ENCODE peak calls at places on chromosomes 3 and 15, in eight cellular contexts. P, V, K, W, A, X, Q and Z are unnamed samples.

GRCh38 chr3:69012111-69012835 is 1.2 kb downstream of the EOGT start:
- DNase-seq in Q (no peak), K (peak; percentile 74), A (peak; percentile 80), V (peak; percentile 71), P (peak; percentile 33), X (no peak), W (peak; percentile 80), Z (peak; percentile 81)

GRCh38 chr15:51267047-51267713 is 71.2 kb downstream of the CYP19A1 start:
- DNase-seq in X (no peak), W (no peak), Q (no peak), A (peak; percentile 67), V (no peak), P (no peak), K (no peak), Z (no peak)

GRCh38 chr15:31254431-31255175 is 72.0 kb upstream of the KLF13 start:
- DNase-seq in K (peak; percentile 26), P (peak; percentile 33), V (peak; percentile 64), W (peak; percentile 76), X (no peak), Q (no peak), A (peak; percentile 75), Z (no peak)

GRCh38 chr3:129413687-129414506 is 14.5 kb downstream of the EFCAB12 start:
- DNase-seq in K (no peak), X (no peak), A (no peak), Q (peak; percentile 67), W (peak; percentile 71), P (no peak), V (peak; percentile 65), Z (no peak)

GRCh38 chr3:189403194-189403593 is 228.0 kb upstream of the TP63 start:
- DNase-seq in Q (no peak), A (no peak), P (no peak), W (no peak), K (no peak), V (no peak), X (no peak), Z (no peak)

GRCh38 chr3:54696313-54696712 is 231.5 kb downstream of the LRTM1 start:
- DNase-seq in A (no peak), K (no peak), V (no peak), W (no peak), P (no peak), Q (no peak), X (no peak), Z (no peak)

GRCh38 chr3:141388823-141389617 is 20.7 kb downstream of the ZBTB38 start:
- DNase-seq in W (peak; percentile 63), Q (no peak), X (no peak), P (no peak), A (no peak), K (no peak), V (no peak), Z (no peak)

GRCh38 chr3:8576436-8576835 is 68.2 kb downstream of the SSUH2 start:
- DNase-seq in X (no peak), Q (no peak), P (no peak), V (no peak), K (no peak), W (no peak), A (no peak), Z (no peak)

GRCh38 chr3:129278439-129278969 is at the start of gene HMCES:
- DNase-seq in W (peak; percentile 90), X (peak; percentile 96), K (peak; percentile 98), Q (peak; percentile 77), V (peak; percentile 94), A (peak; percentile 98), P (peak; percentile 94), Z (peak; percentile 93)

GRCh38 chr3:70386043-70386442 is 73.6 kb upstream of the MDFIC2 start:
- DNase-seq in X (no peak), W (no peak), Q (no peak), A (no peak), K (no peak), P (no peak), V (no peak), Z (no peak)

GRCh38 chr3:138348107-138348949 is at the start of gene MRAS:
- DNase-seq in V (peak; percentile 87), X (peak; percentile 78), A (peak; percentile 94), K (peak; percentile 92), W (peak; percentile 55), P (peak; percentile 78), Q (peak; percentile 60), Z (peak; percentile 90)

GRCh38 chr15:48373855-48374421 is 42.7 kb downstream of the DUT start:
- DNase-seq in A (no peak), W (peak; percentile 84), K (peak; percentile 60), Q (peak; percentile 18), V (peak; percentile 73), X (no peak), P (no peak), Z (no peak)

GRCh38 chr15:60255390-60255789 is 142.4 kb downstream of the ANXA2 start:
- DNase-seq in V (no peak), A (no peak), K (no peak), P (no peak), X (no peak), W (peak; percentile 52), Q (no peak), Z (no peak)

GRCh38 chr3:192223815-192224214 is 503.5 kb downstream of the FGF12 start:
- DNase-seq in K (no peak), X (no peak), W (no peak), Q (no peak), P (no peak), V (no peak), A (no peak), Z (no peak)

GRCh38 chr3:192216067-192216466 is 511.3 kb downstream of the FGF12 start:
- DNase-seq in K (no peak), P (no peak), X (no peak), A (no peak), V (no peak), Q (no peak), W (no peak), Z (no peak)

GRCh38 chr3:192224634-192225033 is 502.7 kb downstream of the FGF12 start:
- DNase-seq in A (no peak), W (no peak), P (no peak), X (no peak), K (no peak), V (no peak), Q (no peak), Z (no peak)

GRCh38 chr3:192220915-192221314 is 506.4 kb downstream of the FGF12 start:
- DNase-seq in A (no peak), W (no peak), X (no peak), V (no peak), Q (no peak), P (no peak), K (no peak), Z (no peak)

DNA sequence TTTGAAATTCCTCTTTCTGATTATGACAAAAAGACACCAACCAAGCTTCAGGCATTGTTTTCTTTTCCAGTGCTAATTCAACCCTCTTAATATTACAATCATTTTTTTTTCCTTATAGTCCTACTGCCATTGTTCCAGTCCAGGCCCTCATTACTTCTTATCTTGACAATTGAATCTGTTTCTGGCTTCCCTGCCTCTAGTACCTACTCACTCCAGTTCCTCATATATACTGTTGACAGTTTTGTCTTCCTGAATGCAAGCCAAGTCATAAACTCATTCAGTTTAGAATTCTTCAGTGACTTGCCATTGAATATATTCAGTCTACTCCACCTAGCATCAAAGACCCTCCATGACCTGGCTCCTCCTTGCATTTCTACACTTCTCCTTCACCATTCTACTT is 507.4 kb downstream of the FGF12 start:
- DNase-seq in V (no peak), Q (no peak), P (no peak), K (no peak), X (no peak), A (no peak), W (peak; percentile 21), Z (no peak)
- H3K27ac ChIP-seq in V (no peak overlapping the region), Q (no peak overlapping the region), P (no peak overlapping the region), K (no peak overlapping the region), X (no peak overlapping the region), A (no peak overlapping the region), W (no peak overlapping the region), Z (no peak overlapping the region)

GRCh38 chr3:58630710-58631092 is 35.9 kb downstream of the FAM3D start:
- DNase-seq in A (no peak), V (no peak), W (no peak), K (no peak), Q (no peak), X (no peak), P (no peak), Z (no peak)

GRCh38 chr3:58635371-58636285 is 30.9 kb downstream of the FAM3D start:
- DNase-seq in K (no peak), W (no peak), A (no peak), X (no peak), V (no peak), Q (no peak), P (no peak), Z (no peak)

GRCh38 chr3:58630081-58630709 is 36.4 kb downstream of the FAM3D start:
- DNase-seq in P (peak; percentile 78), A (no peak), X (peak; percentile 78), W (peak; percentile 62), K (no peak), V (peak; percentile 79), Q (peak; percentile 27), Z (no peak)

GRCh38 chr3:58631742-58632141 is 34.8 kb downstream of the FAM3D start:
- DNase-seq in K (no peak), X (no peak), A (no peak), W (no peak), V (no peak), Q (no peak), P (no peak), Z (no peak)

GRCh38 chr3:58633157-58633865 is 33.3 kb downstream of the FAM3D start:
- DNase-seq in X (no peak), W (no peak), K (no peak), Q (no peak), P (no peak), A (no peak), V (no peak), Z (no peak)
- TF ChIP-seq CTCF in X (no peak), W (no peak), K (no peak), Q (no peak), P (no peak), A (no peak), V (no peak), Z (no peak)

GRCh38 chr3:180496995-180497394 is 105.0 kb upstream of the TTC14 start:
- DNase-seq in A (no peak), P (no peak), V (no peak), Q (no peak), W (no peak), X (no peak), K (no peak), Z (no peak)

GRCh38 chr3:180492047-180492446 is 109.9 kb upstream of the TTC14 start:
- DNase-seq in X (peak; percentile 29), V (no peak), W (no peak), Q (no peak), A (no peak), P (no peak), K (no peak), Z (no peak)
- H3K27ac ChIP-seq in X (no peak overlapping the region), V (no peak overlapping the region), W (no peak overlapping the region), Q (no peak overlapping the region), A (no peak overlapping the region), P (no peak overlapping the region), K (no peak overlapping the region), Z (no peak overlapping the region)

DNA sequence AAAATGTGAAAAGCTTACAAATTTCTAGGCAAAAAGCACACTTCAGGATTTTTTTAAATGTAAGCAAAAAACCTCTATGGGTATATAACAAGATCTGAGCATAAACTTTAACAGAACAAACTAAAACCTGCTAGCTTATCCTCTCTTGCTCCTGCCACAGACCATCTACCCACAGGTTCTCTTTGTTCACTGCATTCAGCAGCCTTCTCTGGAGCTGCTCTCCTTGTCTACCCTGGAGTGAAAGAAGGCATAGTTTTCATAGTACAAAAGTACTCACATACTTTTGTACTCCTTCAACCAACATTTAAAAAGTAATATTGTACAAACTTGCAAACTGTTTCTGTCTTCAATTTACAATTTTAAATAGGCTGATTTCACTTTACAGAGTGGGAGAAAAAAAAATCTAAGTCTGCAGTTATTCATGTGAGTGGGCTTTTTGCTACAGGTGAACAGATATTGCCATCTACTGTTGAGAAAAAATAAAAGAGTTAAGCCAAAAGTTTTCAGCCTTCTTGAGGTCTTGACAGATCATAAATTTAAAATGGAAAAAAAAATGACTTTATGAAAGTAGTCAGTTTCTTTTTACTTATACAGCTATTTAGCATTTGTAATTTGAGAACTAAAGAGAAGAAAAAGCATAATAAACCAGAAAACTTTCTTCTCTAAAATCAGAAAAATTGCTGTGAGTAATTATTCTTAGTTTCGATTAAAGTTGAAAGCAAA is 20.4 kb downstream of the TERC start:
- DNase-seq in V (no peak), X (no peak), K (no peak), A (no peak), P (no peak), Q (no peak), W (peak; percentile 74), Z (no peak)
- TF ChIP-seq CTCF in V (no peak), X (no peak), K (peak; percentile 40), A (peak; percentile 26), P (peak; percentile 39), Q (peak; percentile 48), W (no peak), Z (no peak)